ENCODE peak calls at places on chromosomes 1 and 21, in seven cellular contexts. E, P, S, R, M, X and Y are unnamed samples. For H3K4me1, the result is how much of the 10 kb centered on the place peaks cover.

GRCh38 chr1:104100079-104100478 is 350.4 kb downstream of the AMY1C start:
- DNase-seq in E (no peak), P (no peak), S (no peak), R (no peak), M (no peak), X (no peak), Y (no peak)

GRCh38 chr1:19306941-19307340 is 5.0 kb downstream of the AKR7A2 start:
- DNase-seq in E (no peak), P (no peak), S (no peak), R (no peak), M (no peak), X (no peak), Y (no peak)

GRCh38 chr21:43357708-43358430 is 69.1 kb downstream of the SIK1 start:
- DNase-seq in E (no peak), P (no peak), S (no peak), R (no peak), M (no peak), X (no peak), Y (peak)

GRCh38 chr1:153277852-153278251 is 18.4 kb downstream of the LORICRIN start:
- DNase-seq in E (peak), P (no peak), S (no peak), R (no peak), M (no peak), X (no peak), Y (no peak)

GRCh38 chr1:20932437-20932977 is 145.4 kb upstream of the HP1BP3 start:
- DNase-seq in E (no peak), P (no peak), S (no peak), R (no peak), M (no peak), X (no peak), Y (no peak)

GRCh38 chr21:46424062-46424591 is 34.6 kb upstream of the DIP2A start:
- DNase-seq in E (no peak), P (no peak), S (no peak), R (no peak), M (no peak), X (no peak), Y (no peak)

GRCh38 chr1:63405021-63405420 is 37.6 kb downstream of the ALG6 start:
- DNase-seq in E (no peak), P (no peak), S (no peak), R (no peak), M (no peak), X (no peak), Y (no peak)

GRCh38 chr1:110201157-110201825 is 8.8 kb upstream of the KCNC4 start:
- DNase-seq in E (no peak), P (no peak), S (no peak), R (no peak), M (no peak), X (no peak), Y (no peak)

GRCh38 chr1:64469614-64469976 is 334 bp upstream of the CACHD1 start:
- DNase-seq in E (peak), P (peak), S (no peak), R (no peak), M (no peak), X (peak), Y (no peak)

GRCh38 chr1:58183286-58183685 is 363.2 kb downstream of the OMA1 start:
- DNase-seq in E (no peak), P (no peak), S (no peak), R (no peak), M (no peak), X (no peak), Y (no peak)

GRCh38 chr21:37878946-37879660 is 37.2 kb downstream of the KCNJ6 start:
- DNase-seq in E (no peak), P (no peak), S (no peak), R (no peak), M (no peak), X (peak), Y (no peak)

GRCh38 chr1:173134029-173134428 is 73.1 kb downstream of the TNFSF4 start:
- DNase-seq in E (no peak), P (no peak), S (no peak), R (no peak), M (no peak), X (peak), Y (no peak)

GRCh38 chr1:53413175-53414001 is 45.8 kb upstream of the DMRTB1 start:
- DNase-seq in E (no peak), P (no peak), S (no peak), R (no peak), M (no peak), X (peak), Y (no peak)

GRCh38 chr1:48026275-48026674 is 29.1 kb upstream of the TRABD2B start:
- DNase-seq in E (no peak), P (no peak), S (no peak), R (no peak), M (no peak), X (peak), Y (no peak)

GRCh38 chr1:66370462-66370907 is 163.5 kb upstream of the SGIP1 start:
- DNase-seq in E (no peak), P (no peak), S (no peak), R (no peak), M (no peak), X (no peak), Y (no peak)

GRCh38 chr1:154975409-154976205 is 1.1 kb downstream of the CKS1B start:
- DNase-seq in E (peak), P (peak), S (peak), R (peak), M (peak), X (peak), Y (peak)

GRCh38 chr21:42474043-42474831 is 21.8 kb downstream of the RSPH1 start:
- DNase-seq in E (peak), P (no peak), S (no peak), R (peak), M (peak), X (peak), Y (no peak)

GRCh38 chr1:17565551-17565971 is 26.1 kb downstream of the ARHGEF10L start:
- DNase-seq in E (no peak), P (no peak), S (no peak), R (no peak), M (no peak), X (no peak), Y (no peak)

GRCh38 chr1:119047040-119047438 is 58.9 kb upstream of the TBX15 start:
- DNase-seq in E (no peak), P (no peak), S (no peak), R (no peak), M (no peak), X (peak), Y (no peak)

GRCh38 chr1:42966688-42967609 is 8.3 kb upstream of the SLC2A1 start:
- DNase-seq in E (peak), P (no peak), S (no peak), R (no peak), M (peak), X (peak), Y (no peak)

GRCh38 chr1:150152182-150152536 is 2.4 kb downstream of the PLEKHO1 start:
- DNase-seq in E (no peak), P (no peak), S (no peak), R (no peak), M (no peak), X (no peak), Y (no peak)

GRCh38 chr1:156413310-156414246 is 44.6 kb downstream of the RHBG start:
- DNase-seq in E (no peak), P (no peak), S (no peak), R (no peak), M (no peak), X (no peak), Y (peak)

GRCh38 chr1:207813513-207813881 is 61.6 kb downstream of the CD46 start:
- DNase-seq in E (no peak), P (no peak), S (no peak), R (no peak), M (no peak), X (no peak), Y (peak)

GRCh38 chr1:202254454-202255252 is 61.1 kb downstream of the LGR6 start:
- DNase-seq in E (no peak), P (no peak), S (peak), R (peak), M (no peak), X (no peak), Y (no peak)

GRCh38 chr21:40388046-40388445 is 458.9 kb downstream of the DSCAM start:
- DNase-seq in E (no peak), P (no peak), S (no peak), R (no peak), M (no peak), X (no peak), Y (no peak)

GRCh38 chr1:75615664-75616435 is 4.9 kb upstream of the SLC44A5 start:
- DNase-seq in E (peak), P (peak), S (peak), R (peak), M (peak), X (peak), Y (peak)

GRCh38 chr1:22453181-22453580 is 1.5 kb downstream of the ZBTB40 start:
- DNase-seq in E (no peak), P (no peak), S (no peak), R (no peak), M (no peak), X (no peak), Y (no peak)

GRCh38 chr1:22452401-22452963 is 831 bp downstream of the ZBTB40 start:
- DNase-seq in E (no peak), P (peak), S (peak), R (no peak), M (no peak), X (peak), Y (peak)

GRCh38 chr1:22457356-22457755 is 5.7 kb downstream of the ZBTB40 start:
- DNase-seq in E (no peak), P (no peak), S (peak), R (no peak), M (no peak), X (peak), Y (no peak)

GRCh38 chr1:22451702-22452400 is at the start of gene ZBTB40:
- DNase-seq in E (peak), P (peak), S (peak), R (peak), M (peak), X (peak), Y (peak)

DNA sequence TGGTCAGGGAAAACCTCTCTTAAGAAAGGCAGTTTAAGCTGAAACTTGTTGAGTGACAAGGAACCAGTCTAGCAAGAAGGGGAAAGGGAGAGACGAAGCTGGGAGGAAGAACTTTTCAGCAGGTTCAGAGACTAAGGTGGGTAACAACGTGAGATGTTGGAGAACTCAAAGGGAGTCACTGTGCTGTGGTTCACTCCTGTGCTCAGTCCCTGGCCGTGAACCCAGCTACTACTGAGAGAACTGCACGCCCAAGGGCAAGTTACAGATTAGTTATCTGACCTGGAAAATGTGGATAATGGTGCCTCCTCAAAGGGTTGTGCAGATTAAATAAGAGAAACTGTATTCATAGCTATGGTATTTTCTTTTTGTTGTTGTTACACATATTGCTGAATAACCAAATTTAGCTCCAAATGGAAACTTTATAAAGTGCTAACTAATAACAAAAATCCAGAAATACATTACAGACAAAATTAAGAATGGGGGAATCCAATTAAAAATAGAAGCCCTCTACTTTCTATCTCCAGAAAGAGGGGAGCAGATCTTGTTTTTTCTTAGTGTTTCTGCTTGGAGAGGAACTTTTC is 2.9 kb downstream of the ZBTB40 start:
- DNase-seq in E (peak), P (no peak), S (no peak), R (no peak), M (no peak), X (no peak), Y (no peak)
- H3K4me1 ChIP-seq in E (half or more), P (half or more), S (under half), R (under half), M (under half), X (under half), Y (under half)

DNA sequence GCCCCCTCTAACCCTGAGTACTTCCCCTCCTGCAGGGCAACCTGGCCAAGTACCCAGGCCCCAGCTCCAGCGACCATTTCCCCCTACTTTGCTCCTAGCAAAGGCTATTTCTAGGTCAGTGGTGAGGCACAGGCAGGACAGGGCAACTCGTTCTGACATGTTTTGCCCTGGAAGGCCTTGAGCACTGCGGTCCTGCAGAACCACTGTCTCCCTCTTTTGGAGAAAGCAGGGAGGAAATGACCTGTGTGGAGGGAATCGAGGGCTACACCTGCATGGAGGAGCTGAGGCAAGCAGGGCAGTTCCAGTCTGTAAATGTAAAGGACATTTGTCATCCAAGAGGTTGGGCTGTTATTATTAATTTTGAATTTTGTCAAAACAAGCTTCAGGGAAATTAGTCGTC is 99.1 kb downstream of the PPIAL4G start:
- DNase-seq in E (no peak), P (no peak), S (no peak), R (no peak), M (no peak), X (no peak), Y (no peak)
- TF ChIP-seq CTCF in E (no peak), P (no peak), S (no peak), R (no peak), M (no peak), X (no peak), Y (no peak)

GRCh38 chr1:225418598-225418997 is 9.2 kb downstream of the LBR start:
- DNase-seq in E (no peak), P (no peak), S (no peak), R (no peak), M (no peak), X (no peak), Y (no peak)

GRCh38 chr1:225422033-225422605 is 5.7 kb downstream of the LBR start:
- DNase-seq in E (no peak), P (no peak), S (no peak), R (no peak), M (no peak), X (no peak), Y (no peak)

GRCh38 chr1:225415307-225415706 is 12.5 kb downstream of the LBR start:
- DNase-seq in E (no peak), P (no peak), S (no peak), R (no peak), M (no peak), X (no peak), Y (no peak)

GRCh38 chr1:225415967-225416745 is 11.7 kb downstream of the LBR start:
- DNase-seq in E (no peak), P (no peak), S (no peak), R (no peak), M (no peak), X (no peak), Y (no peak)

GRCh38 chr1:225418059-225418458 is 9.8 kb downstream of the LBR start:
- DNase-seq in E (no peak), P (no peak), S (no peak), R (no peak), M (no peak), X (no peak), Y (no peak)
- H3K4me1 ChIP-seq in E (half or more), P (under half), S (under half), R (under half), M (under half), X (under half), Y (under half)

GRCh38 chr1:185690527-185690926 is 43.7 kb upstream of the HMCN1 start:
- DNase-seq in E (no peak), P (no peak), S (no peak), R (no peak), M (no peak), X (no peak), Y (no peak)

GRCh38 chr1:185686996-185687778 is 47.0 kb upstream of the HMCN1 start:
- DNase-seq in E (no peak), P (no peak), S (no peak), R (no peak), M (no peak), X (no peak), Y (no peak)
- TF ChIP-seq CTCF in E (no peak), P (no peak), S (no peak), R (no peak), M (no peak), X (no peak), Y (no peak)

GRCh38 chr1:14996133-14997050 is 157.2 kb upstream of the TMEM51 start:
- DNase-seq in E (no peak), P (no peak), S (no peak), R (no peak), M (no peak), X (peak), Y (no peak)

GRCh38 chr1:14999441-14999840 is 154.1 kb upstream of the TMEM51 start:
- DNase-seq in E (no peak), P (no peak), S (no peak), R (no peak), M (no peak), X (no peak), Y (no peak)

GRCh38 chr1:14994841-14995437 is 158.6 kb upstream of the TMEM51 start:
- DNase-seq in E (no peak), P (no peak), S (no peak), R (no peak), M (no peak), X (no peak), Y (no peak)

GRCh38 chr1:15000030-15000429 is 153.5 kb upstream of the TMEM51 start:
- DNase-seq in E (no peak), P (no peak), S (no peak), R (no peak), M (no peak), X (no peak), Y (no peak)

GRCh38 chr1:14997646-14998276 is 155.8 kb upstream of the TMEM51 start:
- DNase-seq in E (no peak), P (no peak), S (no peak), R (no peak), M (no peak), X (no peak), Y (no peak)
- H3K4me1 ChIP-seq in E (under half), P (under half), S (under half), R (under half), M (under half), X (under half), Y (under half)